ENCODE peak calls at places on chromosomes 13 and 19, in four cellular contexts. E, R, O and B are unnamed samples.

GRCh38 chr19:5828661-5829566 is 10.6 kb downstream of the FUT6 start:
- DNase-seq in E (no peak), R (no peak), O (no peak), B (no peak)

GRCh38 chr13:71912524-71912923 is 45.5 kb upstream of the DACH1 start:
- DNase-seq in E (no peak), R (no peak), O (no peak), B (no peak)

GRCh38 chr19:45045671-45046353 is 7.0 kb downstream of the CLASRP start:
- DNase-seq in E (no peak), R (no peak), O (no peak), B (no peak)

GRCh38 chr19:42206871-42207755 is 10.4 kb downstream of the DEDD2 start:
- DNase-seq in E (no peak), R (no peak), O (no peak), B (no peak)

GRCh38 chr19:55669418-55670279 is 5.4 kb upstream of the EPN1 start:
- DNase-seq in E (no peak), R (no peak), O (no peak), B (no peak)

GRCh38 chr19:52695996-52696395 is 38.8 kb downstream of the ZNF611 start:
- DNase-seq in E (no peak), R (no peak), O (no peak), B (no peak)

GRCh38 chr19:2307518-2308012 is 389 bp downstream of the LINGO3 start:
- DNase-seq in E (no peak), R (no peak), O (no peak), B (no peak)

GRCh38 chr13:109939105-109939504 is 152.7 kb upstream of the IRS2 start:
- DNase-seq in E (no peak), R (no peak), O (no peak), B (no peak)

GRCh38 chr13:69683921-69684663 is 423.5 kb upstream of the ATXN8OS start:
- DNase-seq in E (no peak), R (no peak), O (no peak), B (no peak)

GRCh38 chr19:49069026-49069425 is 3.5 kb downstream of the KCNA7 start:
- DNase-seq in E (no peak), R (no peak), O (no peak), B (no peak)